ENCODE peak calls at places on chromosomes 3 and 15, in six cellular contexts. P is fibroblast of lung, X is hepatocyte, E is nephron progenitor cell, N is mesothelial cell of epicardium, O is GM20000. B is an unnamed sample.
A peak's percentile ranks its signal among the peaks of the same experiment; 100 is the strongest.

GRCh38 chr15:61275901-61276300 is 46.8 kb upstream of the RORA start:
- DNase-seq in P (no peak), X (no peak), E (no peak), N (no peak), O (no peak), B (no peak)

GRCh38 chr15:47620960-47621681 is 96.2 kb upstream of the SEMA6D start:
- DNase-seq in P (peak; percentile 6), X (no peak), E (no peak), N (no peak), O (no peak), B (no peak)

GRCh38 chr3:183149915-183150825 is 12.4 kb downstream of the LAMP3 start:
- DNase-seq in P (no peak), X (no peak), E (no peak), N (no peak), O (no peak), B (no peak)

GRCh38 chr3:168847293-168847883 is 751.7 kb upstream of the GOLIM4 start:
- DNase-seq in P (peak; percentile 24), X (peak; percentile 51), E (peak; percentile 12), N (no peak), O (peak; percentile 22), B (peak; percentile 14)

GRCh38 chr3:8967553-8967952 is 4.3 kb upstream of the RAD18 start:
- DNase-seq in P (no peak), X (no peak), E (no peak), N (no peak), O (no peak), B (no peak)

GRCh38 chr15:94174399-94174802 is 57.0 kb upstream of the MCTP2 start:
- DNase-seq in P (peak; percentile 65), X (no peak), E (no peak), N (no peak), O (no peak), B (no peak)

GRCh38 chr15:33108518-33108917 is 86.0 kb downstream of the FMN1 start:
- DNase-seq in P (no peak), X (no peak), E (no peak), N (no peak), O (no peak), B (no peak)

GRCh38 chr3:17292556-17292955 is 407.8 kb downstream of the PLCL2 start:
- DNase-seq in P (peak; percentile 40), X (no peak), E (no peak), N (no peak), O (no peak), B (no peak)

GRCh38 chr15:78368115-78368514 is 28.0 kb downstream of the CRABP1 start:
- DNase-seq in P (no peak), X (no peak), E (no peak), N (no peak), O (no peak), B (no peak)

GRCh38 chr3:143222505-143222904 is 102.9 kb downstream of the CHST2 start:
- DNase-seq in P (peak; percentile 70), X (no peak), E (no peak), N (no peak), O (no peak), B (no peak)

GRCh38 chr15:55494927-55495326 is 13.1 kb downstream of the DNAAF4 start:
- DNase-seq in P (no peak), X (no peak), E (no peak), N (no peak), O (no peak), B (no peak)

GRCh38 chr3:72821170-72821781 is 27.0 kb downstream of the SHQ1 start:
- DNase-seq in P (peak; percentile 54), X (peak; percentile 53), E (no peak), N (no peak), O (peak; percentile 18), B (no peak)

GRCh38 chr15:47603026-47603425 is 114.3 kb upstream of the SEMA6D start:
- DNase-seq in P (peak; percentile 13), X (no peak), E (no peak), N (no peak), O (no peak), B (no peak)

GRCh38 chr15:93900476-93901400 is 330.6 kb upstream of the MCTP2 start:
- DNase-seq in P (no peak), X (no peak), E (no peak), N (no peak), O (no peak), B (no peak)

GRCh38 chr15:101010781-101011180 is 91.6 kb downstream of the LRRK1 start:
- DNase-seq in P (no peak), X (no peak), E (no peak), N (no peak), O (no peak), B (no peak)

GRCh38 chr15:30065025-30065801 is 17.5 kb upstream of the GOLGA8J start:
- DNase-seq in P (peak; percentile 93), X (no peak), E (no peak), N (no peak), O (no peak), B (no peak)

GRCh38 chr3:143203848-143204247 is 84.3 kb downstream of the CHST2 start:
- DNase-seq in P (peak; percentile 68), X (no peak), E (no peak), N (no peak), O (no peak), B (no peak)

GRCh38 chr15:34122771-34123183 is 20.9 kb downstream of the PGBD4 start:
- DNase-seq in P (peak; percentile 98), X (peak; percentile 20), E (no peak), N (no peak), O (peak; percentile 19), B (no peak)

GRCh38 chr15:36469567-36469966 is 109.9 kb upstream of the CDIN1 start:
- DNase-seq in P (peak; percentile 82), X (no peak), E (no peak), N (no peak), O (no peak), B (no peak)

GRCh38 chr3:127139601-127140500 is 53.1 kb upstream of the PRR23E start:
- DNase-seq in P (no peak), X (no peak), E (no peak), N (no peak), O (no peak), B (no peak)

GRCh38 chr15:58331903-58332675 is 99.7 kb upstream of the LIPC start:
- DNase-seq in P (peak; percentile 100), X (peak; percentile 96), E (peak; percentile 77), N (peak; percentile 68), O (peak; percentile 61), B (peak; percentile 48)

GRCh38 chr3:129653019-129653418 is 46.5 kb upstream of the PLXND1 start:
- DNase-seq in P (no peak), X (no peak), E (no peak), N (no peak), O (no peak), B (no peak)

GRCh38 chr3:129654126-129654525 is 47.6 kb upstream of the PLXND1 start:
- DNase-seq in P (peak; percentile 89), X (no peak), E (no peak), N (no peak), O (no peak), B (no peak)

GRCh38 chr3:129650256-129650872 is 43.9 kb upstream of the PLXND1 start:
- DNase-seq in P (peak; percentile 85), X (peak; percentile 77), E (peak; percentile 67), N (peak; percentile 63), O (peak; percentile 58), B (peak; percentile 69)

GRCh38 chr3:129648331-129648730 is 41.9 kb upstream of the PLXND1 start:
- DNase-seq in P (no peak), X (no peak), E (no peak), N (no peak), O (no peak), B (no peak)

GRCh38 chr3:129651316-129652202 is 45.1 kb upstream of the PLXND1 start:
- DNase-seq in P (peak; percentile 94), X (no peak), E (no peak), N (no peak), O (no peak), B (no peak)
- TF ChIP-seq CTCF in P (no peak), X (no peak), E (no peak), N (no peak), O (no peak), B (no peak)

GRCh38 chr15:52563499-52564060 is 5.2 kb downstream of the ARPP19 start:
- DNase-seq in P (no peak), X (no peak), E (no peak), N (no peak), O (no peak), B (no peak)

GRCh38 chr15:52569244-52569585 is 385 bp upstream of the ARPP19 start:
- DNase-seq in P (no peak), X (no peak), E (no peak), N (no peak), O (no peak), B (no peak)

GRCh38 chr15:52567886-52568568 is 803 bp downstream of the ARPP19 start:
- DNase-seq in P (peak; percentile 39), X (peak; percentile 69), E (peak; percentile 19), N (no peak), O (peak; percentile 36), B (no peak)

GRCh38 chr15:52566889-52567288 is 1.9 kb downstream of the ARPP19 start:
- DNase-seq in P (no peak), X (no peak), E (no peak), N (no peak), O (no peak), B (no peak)

GRCh38 chr15:52568569-52569243 is at the start of gene ARPP19:
- DNase-seq in P (peak; percentile 92), X (peak; percentile 93), E (peak; percentile 91), N (peak; percentile 81), O (peak; percentile 90), B (peak; percentile 79)
- TF ChIP-seq CTCF in P (no peak), X (peak; percentile 32), E (no peak), N (no peak), O (peak; percentile 8), B (no peak)

GRCh38 chr15:71494565-71494964 is 315.8 kb upstream of the NR2E3 start:
- DNase-seq in P (no peak), X (no peak), E (no peak), N (no peak), O (no peak), B (no peak)

GRCh38 chr15:71493526-71493925 is 316.8 kb upstream of the NR2E3 start:
- DNase-seq in P (no peak), X (no peak), E (no peak), N (no peak), O (no peak), B (no peak)

GRCh38 chr15:71489570-71489969 is 320.8 kb upstream of the NR2E3 start:
- DNase-seq in P (no peak), X (no peak), E (no peak), N (no peak), O (no peak), B (no peak)

GRCh38 chr15:71496336-71496955 is 313.9 kb upstream of the NR2E3 start:
- DNase-seq in P (peak; percentile 29), X (no peak), E (no peak), N (no peak), O (no peak), B (no peak)

GRCh38 chr15:71495381-71495780 is 315.0 kb upstream of the NR2E3 start:
- DNase-seq in P (no peak), X (no peak), E (no peak), N (no peak), O (no peak), B (no peak)
- TF ChIP-seq CTCF in P (no peak), X (no peak), E (no peak), N (no peak), O (no peak), B (no peak)

GRCh38 chr3:10473581-10474438 is 31.6 kb downstream of the ATP2B2 start:
- DNase-seq in P (no peak), X (no peak), E (no peak), N (no peak), O (no peak), B (no peak)
- TF ChIP-seq CTCF in P (no peak), X (no peak), E (no peak), N (no peak), O (no peak), B (no peak)